ENCODE peak calls at places on chromosomes 4 and X, in seven cellular contexts. One of them, this sample, is unnamed.

GRCh38 chr4:86141166-86141565 is 218.7 kb downstream of the MAPK10 start:
- DNase-seq in GM06990: no peak
- DNase-seq in astrocyte of the cerebellum: no peak
- DNase-seq in nephron progenitor cell: no peak
- DNase-seq in WTC11: no peak
- DNase-seq in AG09309: no peak
- DNase-seq in cardiac muscle cell: no peak
- DNase-seq in this sample: no peak

GRCh38 chr4:25993564-25994185 is 79.7 kb downstream of the SMIM20 start:
- DNase-seq in AG09309: no peak
- DNase-seq in cardiac muscle cell: peak
- DNase-seq in astrocyte of the cerebellum: no peak
- DNase-seq in WTC11: peak
- DNase-seq in nephron progenitor cell: peak
- DNase-seq in GM06990: peak
- DNase-seq in this sample: no peak

GRCh38 chr4:151227731-151228130 is 49.2 kb upstream of the PRSS48 start:
- DNase-seq in GM06990: no peak
- DNase-seq in WTC11: no peak
- DNase-seq in AG09309: peak
- DNase-seq in astrocyte of the cerebellum: peak
- DNase-seq in cardiac muscle cell: peak
- DNase-seq in nephron progenitor cell: no peak
- DNase-seq in this sample: no peak

GRCh38 chrX:98380106-98380505 is 1496.4 kb downstream of the RPA4 start:
- DNase-seq in astrocyte of the cerebellum: no peak
- DNase-seq in WTC11: peak
- DNase-seq in AG09309: no peak
- DNase-seq in GM06990: no peak
- DNase-seq in nephron progenitor cell: peak
- DNase-seq in cardiac muscle cell: no peak
- DNase-seq in this sample: no peak

GRCh38 chr4:9703391-9703790 is 78.0 kb upstream of the DRD5 start:
- DNase-seq in WTC11: peak
- DNase-seq in nephron progenitor cell: peak
- DNase-seq in astrocyte of the cerebellum: no peak
- DNase-seq in cardiac muscle cell: peak
- DNase-seq in AG09309: no peak
- DNase-seq in GM06990: peak
- DNase-seq in this sample: peak

GRCh38 chr4:69831646-69832325 is 28.2 kb downstream of the SULT1E1 start:
- DNase-seq in nephron progenitor cell: no peak
- DNase-seq in cardiac muscle cell: no peak
- DNase-seq in GM06990: peak
- DNase-seq in WTC11: no peak
- DNase-seq in astrocyte of the cerebellum: no peak
- DNase-seq in AG09309: no peak
- DNase-seq in this sample: peak

GRCh38 chr4:146095091-146095690 is 80.3 kb upstream of the LSM6 start:
- DNase-seq in GM06990: no peak
- DNase-seq in cardiac muscle cell: peak
- DNase-seq in nephron progenitor cell: peak
- DNase-seq in AG09309: peak
- DNase-seq in WTC11: peak
- DNase-seq in astrocyte of the cerebellum: peak
- DNase-seq in this sample: peak

GRCh38 chr4:36177946-36178345 is 66.4 kb downstream of the ARAP2 start:
- DNase-seq in nephron progenitor cell: no peak
- DNase-seq in astrocyte of the cerebellum: no peak
- DNase-seq in WTC11: no peak
- DNase-seq in AG09309: no peak
- DNase-seq in cardiac muscle cell: no peak
- DNase-seq in GM06990: no peak
- DNase-seq in this sample: no peak

DNA sequence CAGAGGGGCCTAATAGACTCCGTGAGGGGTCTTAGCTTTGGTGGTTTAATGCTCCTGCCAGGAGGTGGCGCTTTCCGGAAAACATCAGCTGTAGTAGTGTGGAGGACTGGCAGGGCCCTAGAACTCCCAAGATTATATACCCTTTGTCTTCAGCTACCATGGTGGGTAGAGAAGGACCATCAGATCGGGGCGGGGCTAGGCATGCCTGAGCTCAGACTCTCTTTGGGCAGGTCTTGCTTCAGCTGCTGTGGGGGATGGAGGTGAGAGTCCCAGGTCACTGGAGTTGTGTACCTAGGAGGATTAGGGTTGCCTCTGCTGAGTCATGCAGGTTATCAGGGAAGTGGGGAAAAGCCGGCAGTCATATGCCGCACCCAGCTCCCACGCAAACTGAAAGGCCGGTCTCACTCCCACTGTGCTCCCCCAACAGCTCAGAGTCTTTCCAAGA is 63.0 kb upstream of the AGA start:
- DNase-seq in AG09309: no peak
- DNase-seq in WTC11: peak
- DNase-seq in nephron progenitor cell: no peak
- DNase-seq in cardiac muscle cell: no peak
- DNase-seq in astrocyte of the cerebellum: no peak
- DNase-seq in GM06990: no peak
- DNase-seq in this sample: no peak
- TF ChIP-seq CTCF in AG09309: no peak
- TF ChIP-seq CTCF in WTC11: no peak
- TF ChIP-seq CTCF in nephron progenitor cell: no peak
- TF ChIP-seq CTCF in cardiac muscle cell: no peak
- TF ChIP-seq CTCF in astrocyte of the cerebellum: no peak
- TF ChIP-seq CTCF in GM06990: no peak
- TF ChIP-seq CTCF in this sample: no peak

DNA sequence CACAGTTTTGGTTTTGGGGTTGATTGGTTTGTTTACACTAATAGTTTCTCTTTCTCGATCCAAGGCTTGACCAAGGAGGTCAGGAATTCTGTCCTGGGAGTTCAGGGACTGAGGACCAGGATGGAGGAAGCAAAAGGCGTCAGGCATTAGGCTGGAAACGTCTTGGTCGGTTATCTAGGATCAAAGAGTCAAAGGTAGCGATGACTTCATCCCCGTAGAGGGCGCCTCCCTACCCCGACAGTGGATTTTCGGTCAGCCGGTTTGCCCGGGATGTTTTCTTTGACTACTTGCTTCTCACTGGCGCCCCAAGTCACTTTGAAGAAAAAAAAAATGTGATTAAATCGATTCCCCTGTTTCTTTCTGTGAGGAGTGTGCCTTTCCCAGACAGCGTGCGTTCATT is 985 bp upstream of the FHDC1 start:
- DNase-seq in astrocyte of the cerebellum: no peak
- DNase-seq in WTC11: peak
- DNase-seq in AG09309: no peak
- DNase-seq in cardiac muscle cell: no peak
- DNase-seq in nephron progenitor cell: peak
- DNase-seq in GM06990: no peak
- DNase-seq in this sample: peak
- TF ChIP-seq CTCF in astrocyte of the cerebellum: peak
- TF ChIP-seq CTCF in WTC11: no peak
- TF ChIP-seq CTCF in AG09309: no peak
- TF ChIP-seq CTCF in cardiac muscle cell: no peak
- TF ChIP-seq CTCF in nephron progenitor cell: no peak
- TF ChIP-seq CTCF in GM06990: peak
- TF ChIP-seq CTCF in this sample: no peak

GRCh38 chrX:23403849-23404248 is 69.2 kb downstream of the PTCHD1 start:
- DNase-seq in WTC11: peak
- DNase-seq in astrocyte of the cerebellum: no peak
- DNase-seq in cardiac muscle cell: peak
- DNase-seq in GM06990: no peak
- DNase-seq in AG09309: no peak
- DNase-seq in nephron progenitor cell: no peak
- DNase-seq in this sample: no peak
- TF ChIP-seq CTCF in WTC11: no peak
- TF ChIP-seq CTCF in astrocyte of the cerebellum: peak
- TF ChIP-seq CTCF in cardiac muscle cell: peak
- TF ChIP-seq CTCF in GM06990: no peak
- TF ChIP-seq CTCF in AG09309: no peak
- TF ChIP-seq CTCF in nephron progenitor cell: peak
- TF ChIP-seq CTCF in this sample: no peak

DNA sequence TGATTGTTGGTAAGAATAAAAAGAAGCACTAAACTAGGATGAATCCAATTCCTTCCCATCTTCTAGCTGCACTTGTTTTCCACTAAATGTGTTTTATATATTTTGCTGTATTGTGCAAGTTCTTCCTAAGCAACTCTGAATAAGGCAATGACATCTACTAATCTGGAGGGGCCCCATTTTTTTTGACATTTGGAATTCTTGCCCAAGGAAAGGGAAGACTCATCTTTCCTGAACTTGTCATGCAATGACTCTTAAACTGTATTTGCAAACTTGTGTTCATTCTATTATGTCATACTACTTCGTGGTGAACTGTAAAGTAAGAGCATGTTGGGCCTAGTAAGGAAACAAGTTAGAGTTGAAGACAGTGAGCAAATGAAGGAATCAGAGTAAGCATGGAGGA is 45.9 kb downstream of the FREM3 start:
- DNase-seq in astrocyte of the cerebellum: no peak
- DNase-seq in nephron progenitor cell: no peak
- DNase-seq in GM06990: no peak
- DNase-seq in AG09309: no peak
- DNase-seq in cardiac muscle cell: no peak
- DNase-seq in WTC11: no peak
- DNase-seq in this sample: no peak
- TF ChIP-seq CTCF in astrocyte of the cerebellum: no peak
- TF ChIP-seq CTCF in nephron progenitor cell: no peak
- TF ChIP-seq CTCF in GM06990: no peak
- TF ChIP-seq CTCF in AG09309: no peak
- TF ChIP-seq CTCF in cardiac muscle cell: no peak
- TF ChIP-seq CTCF in WTC11: no peak
- TF ChIP-seq CTCF in this sample: no peak

GRCh38 chr4:84582302-84582987 is 482 bp upstream of the CDS1 start:
- DNase-seq in cardiac muscle cell: peak
- DNase-seq in GM06990: peak
- DNase-seq in astrocyte of the cerebellum: peak
- DNase-seq in nephron progenitor cell: peak
- DNase-seq in AG09309: no peak
- DNase-seq in WTC11: peak
- DNase-seq in this sample: peak

GRCh38 chr4:84582988-84583870 is at the start of gene CDS1:
- DNase-seq in AG09309: no peak
- DNase-seq in nephron progenitor cell: peak
- DNase-seq in cardiac muscle cell: no peak
- DNase-seq in astrocyte of the cerebellum: no peak
- DNase-seq in WTC11: peak
- DNase-seq in GM06990: peak
- DNase-seq in this sample: peak

GRCh38 chr4:84585276-84585675 is 2.3 kb downstream of the CDS1 start:
- DNase-seq in astrocyte of the cerebellum: no peak
- DNase-seq in nephron progenitor cell: no peak
- DNase-seq in AG09309: no peak
- DNase-seq in cardiac muscle cell: no peak
- DNase-seq in WTC11: no peak
- DNase-seq in GM06990: no peak
- DNase-seq in this sample: no peak

GRCh38 chr4:84579410-84579791 is 3.5 kb upstream of the CDS1 start:
- DNase-seq in nephron progenitor cell: peak
- DNase-seq in GM06990: no peak
- DNase-seq in astrocyte of the cerebellum: no peak
- DNase-seq in WTC11: peak
- DNase-seq in AG09309: no peak
- DNase-seq in cardiac muscle cell: no peak
- DNase-seq in this sample: no peak

GRCh38 chr4:84583871-84584373 is 995 bp downstream of the CDS1 start:
- DNase-seq in WTC11: no peak
- DNase-seq in cardiac muscle cell: no peak
- DNase-seq in GM06990: no peak
- DNase-seq in AG09309: no peak
- DNase-seq in nephron progenitor cell: no peak
- DNase-seq in astrocyte of the cerebellum: no peak
- DNase-seq in this sample: no peak
- TF ChIP-seq CTCF in WTC11: no peak
- TF ChIP-seq CTCF in cardiac muscle cell: no peak
- TF ChIP-seq CTCF in GM06990: no peak
- TF ChIP-seq CTCF in AG09309: no peak
- TF ChIP-seq CTCF in nephron progenitor cell: no peak
- TF ChIP-seq CTCF in astrocyte of the cerebellum: no peak
- TF ChIP-seq CTCF in this sample: peak

GRCh38 chr4:164935363-164935762 is 42.1 kb downstream of the TRIM61 start:
- DNase-seq in astrocyte of the cerebellum: no peak
- DNase-seq in WTC11: peak
- DNase-seq in cardiac muscle cell: no peak
- DNase-seq in nephron progenitor cell: no peak
- DNase-seq in GM06990: peak
- DNase-seq in AG09309: no peak
- DNase-seq in this sample: no peak
- TF ChIP-seq CTCF in astrocyte of the cerebellum: peak
- TF ChIP-seq CTCF in WTC11: peak
- TF ChIP-seq CTCF in cardiac muscle cell: no peak
- TF ChIP-seq CTCF in nephron progenitor cell: no peak
- TF ChIP-seq CTCF in GM06990: peak
- TF ChIP-seq CTCF in AG09309: no peak
- TF ChIP-seq CTCF in this sample: no peak